ENCODE peak calls at places on chromosomes 11 and 22, in four cellular contexts. B, M, D and I are unnamed samples.
A peak's percentile ranks its signal among the peaks of the same experiment; 100 is the strongest.

GRCh38 chr11:66015094-66015881 is 3.5 kb downstream of the CST6 start:
- DNase-seq in B (no peak), M (no peak), D (no peak), I (no peak)

GRCh38 chr11:23353611-23354010 is 493.3 kb upstream of the CCDC179 start:
- DNase-seq in B (no peak), M (no peak), D (no peak), I (no peak)

GRCh38 chr11:1070594-1071462 is 3.8 kb upstream of the MUC2 start:
- DNase-seq in B (peak; percentile 40), M (no peak), D (no peak), I (no peak)

GRCh38 chr11:102318469-102318868 is 1.2 kb downstream of the BIRC3 start:
- DNase-seq in B (no peak), M (no peak), D (no peak), I (no peak)

GRCh38 chr22:45678961-45679912 is 7.6 kb downstream of the ATXN10 start:
- DNase-seq in B (no peak), M (no peak), D (no peak), I (no peak)

GRCh38 chr11:44596541-44597276 is 31.2 kb downstream of the CD82 start:
- DNase-seq in B (no peak), M (no peak), D (no peak), I (no peak)

GRCh38 chr11:71329165-71329510 is 76.8 kb upstream of the SHANK2 start:
- DNase-seq in B (peak; percentile 13), M (no peak), D (no peak), I (no peak)

GRCh38 chr22:50620861-50621490 is 7.0 kb downstream of the ARSA start:
- DNase-seq in B (no peak), M (no peak), D (no peak), I (no peak)

GRCh38 chr11:110200241-110200640 is 96.2 kb downstream of the RDX start:
- DNase-seq in B (no peak), M (no peak), D (no peak), I (no peak)

GRCh38 chr22:30497466-30498150 is 7.9 kb downstream of the SEC14L4 start:
- DNase-seq in B (no peak), M (no peak), D (no peak), I (no peak)

GRCh38 chr11:66717925-66718319 is 11.1 kb downstream of the SPTBN2 start:
- DNase-seq in B (no peak), M (no peak), D (no peak), I (no peak)

GRCh38 chr11:8654503-8654902 is 28.0 kb downstream of the TRIM66 start:
- DNase-seq in B (no peak), M (no peak), D (no peak), I (no peak)

GRCh38 chr11:12090061-12090572 is 20.3 kb upstream of the MICAL2 start:
- DNase-seq in B (no peak), M (no peak), D (no peak), I (no peak)

GRCh38 chr22:21867528-21868266 is at the start of gene MAPK1:
- DNase-seq in B (peak; percentile 96), M (peak; percentile 40), D (peak; percentile 95), I (peak; percentile 95)

GRCh38 chr22:21865041-21865440 is 2.4 kb downstream of the MAPK1 start:
- DNase-seq in B (peak; percentile 75), M (no peak), D (no peak), I (no peak)

GRCh38 chr22:21866821-21867527 is 471 bp downstream of the MAPK1 start:
- DNase-seq in B (peak; percentile 68), M (no peak), D (peak; percentile 61), I (peak; percentile 70)

GRCh38 chr22:21873619-21874018 is 6.2 kb upstream of the MAPK1 start:
- DNase-seq in B (no peak), M (no peak), D (no peak), I (peak; percentile 17)

GRCh38 chr22:21868651-21869050 is 1.2 kb upstream of the MAPK1 start:
- DNase-seq in B (no peak), M (no peak), D (no peak), I (no peak)
- TF ChIP-seq CTCF in B (no peak), M (no peak), D (no peak), I (no peak)

DNA sequence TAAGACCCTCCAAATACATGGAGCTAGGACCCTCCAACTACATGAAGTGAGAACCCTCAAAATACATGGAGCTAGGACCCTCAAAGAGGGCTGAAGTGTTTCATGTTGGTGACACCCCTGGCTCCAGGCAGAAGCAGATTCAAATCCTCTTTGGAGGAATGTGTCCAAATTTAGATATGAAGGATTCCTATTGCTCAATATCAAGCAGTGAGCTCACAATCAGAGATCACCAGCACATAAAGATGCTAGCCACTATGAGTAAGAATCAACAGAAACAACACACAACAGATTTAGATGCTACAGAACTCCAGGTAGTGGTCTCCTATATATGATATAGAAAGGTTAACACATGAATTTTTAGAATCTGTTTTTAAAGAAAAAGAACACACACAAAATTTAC is 11.2 kb upstream of the RAB3IL1 start:
- DNase-seq in B (no peak), M (no peak), D (no peak), I (no peak)
- H3K27ac ChIP-seq in B (no peak overlapping the region), M (no peak overlapping the region), D (no peak overlapping the region), I (no peak overlapping the region)

GRCh38 chr11:64230985-64231365 is 627 bp downstream of the DNAJC4 start:
- DNase-seq in B (no peak), M (no peak), D (no peak), I (no peak)
- TF ChIP-seq POLR2A in B (no peak), M (no peak), D (no peak), I (no peak)

GRCh38 chr11:91265946-91266345 is 958.7 kb upstream of the FAT3 start:
- DNase-seq in B (no peak), M (no peak), D (no peak), I (no peak)

GRCh38 chr11:91263698-91264097 is 960.9 kb upstream of the FAT3 start:
- DNase-seq in B (no peak), M (no peak), D (no peak), I (no peak)

GRCh38 chr11:91257593-91258170 is 966.9 kb upstream of the FAT3 start:
- DNase-seq in B (no peak), M (no peak), D (no peak), I (no peak)

GRCh38 chr11:91261513-91261912 is 963.1 kb upstream of the FAT3 start:
- DNase-seq in B (no peak), M (no peak), D (no peak), I (no peak)
- TF ChIP-seq CTCF in B (no peak), M (no peak), D (no peak), I (no peak)

GRCh38 chr22:44200855-44201550 is 20.3 kb downstream of the PARVG start:
- DNase-seq in B (peak; percentile 67), M (no peak), D (no peak), I (no peak)

GRCh38 chr22:44200451-44200850 is 19.7 kb downstream of the PARVG start:
- DNase-seq in B (peak; percentile 42), M (no peak), D (no peak), I (no peak)

GRCh38 chr22:44201556-44202129 is 20.9 kb downstream of the PARVG start:
- DNase-seq in B (peak; percentile 52), M (no peak), D (no peak), I (no peak)

GRCh38 chr22:44199164-44199563 is 18.4 kb downstream of the PARVG start:
- DNase-seq in B (no peak), M (no peak), D (no peak), I (no peak)

GRCh38 chr22:44199866-44200265 is 19.1 kb downstream of the PARVG start:
- DNase-seq in B (peak; percentile 56), M (no peak), D (no peak), I (no peak)
- H3K27ac ChIP-seq in B (no peak overlapping the region), M (no peak overlapping the region), D (no peak overlapping the region), I (no peak overlapping the region)